ENCODE peak calls at places on chromosomes 2 and 18, in seven cellular contexts. One of them, this sample, is unnamed.

GRCh38 chr2:235820571-235820970 is 326.7 kb downstream of the AGAP1 start:
- DNase-seq in neuronal stem cell: no peak
- DNase-seq in mammary epithelial cell: peak; percentile 3
- DNase-seq in OCI-LY7: no peak
- DNase-seq in mesenchymal stem cell: no peak
- DNase-seq in K562: no peak
- DNase-seq in GM23338: no peak
- DNase-seq in this sample: no peak

GRCh38 chr18:9796933-9797549 is 88.7 kb upstream of the TXNDC2 start:
- DNase-seq in OCI-LY7: no peak
- DNase-seq in neuronal stem cell: no peak
- DNase-seq in mesenchymal stem cell: no peak
- DNase-seq in K562: no peak
- DNase-seq in mammary epithelial cell: no peak
- DNase-seq in GM23338: no peak
- DNase-seq in this sample: no peak

GRCh38 chr2:204669386-204669785 is 124.1 kb downstream of the PARD3B start:
- DNase-seq in K562: no peak
- DNase-seq in GM23338: no peak
- DNase-seq in mesenchymal stem cell: no peak
- DNase-seq in neuronal stem cell: no peak
- DNase-seq in mammary epithelial cell: no peak
- DNase-seq in OCI-LY7: no peak
- DNase-seq in this sample: no peak

GRCh38 chr18:12442946-12443345 is 35.2 kb downstream of the PRELID3A start:
- DNase-seq in OCI-LY7: no peak
- DNase-seq in GM23338: no peak
- DNase-seq in K562: no peak
- DNase-seq in mammary epithelial cell: peak; percentile 26
- DNase-seq in mesenchymal stem cell: peak; percentile 23
- DNase-seq in neuronal stem cell: no peak
- DNase-seq in this sample: no peak

GRCh38 chr2:51717318-51717717 is 685.4 kb upstream of the NRXN1 start:
- DNase-seq in K562: no peak
- DNase-seq in neuronal stem cell: no peak
- DNase-seq in GM23338: no peak
- DNase-seq in mammary epithelial cell: peak; percentile 27
- DNase-seq in mesenchymal stem cell: peak; percentile 93
- DNase-seq in OCI-LY7: no peak
- DNase-seq in this sample: no peak

GRCh38 chr2:241980193-241980592 is 110.7 kb downstream of the RTP5 start:
- DNase-seq in OCI-LY7: no peak
- DNase-seq in K562: no peak
- DNase-seq in neuronal stem cell: no peak
- DNase-seq in GM23338: no peak
- DNase-seq in mesenchymal stem cell: no peak
- DNase-seq in mammary epithelial cell: no peak
- DNase-seq in this sample: no peak

GRCh38 chr2:634670-635395 is 42.4 kb downstream of the TMEM18 start:
- DNase-seq in K562: no peak
- DNase-seq in GM23338: no peak
- DNase-seq in mesenchymal stem cell: no peak
- DNase-seq in mammary epithelial cell: no peak
- DNase-seq in neuronal stem cell: no peak
- DNase-seq in OCI-LY7: no peak
- DNase-seq in this sample: no peak

GRCh38 chr18:79645291-79645983 is 34.2 kb upstream of the CTDP1 start:
- DNase-seq in K562: no peak
- DNase-seq in GM23338: no peak
- DNase-seq in neuronal stem cell: no peak
- DNase-seq in mammary epithelial cell: no peak
- DNase-seq in OCI-LY7: no peak
- DNase-seq in mesenchymal stem cell: no peak
- DNase-seq in this sample: no peak

GRCh38 chr18:74652392-74652988 is 54.8 kb downstream of the ZNF407 start:
- DNase-seq in mesenchymal stem cell: peak; percentile 63
- DNase-seq in OCI-LY7: peak; percentile 43
- DNase-seq in neuronal stem cell: peak; percentile 18
- DNase-seq in GM23338: peak; percentile 72
- DNase-seq in K562: peak; percentile 12
- DNase-seq in mammary epithelial cell: peak; percentile 19
- DNase-seq in this sample: no peak

GRCh38 chr2:157480182-157480961 is 36.5 kb upstream of the CYTIP start:
- DNase-seq in mammary epithelial cell: peak; percentile 40
- DNase-seq in neuronal stem cell: no peak
- DNase-seq in GM23338: no peak
- DNase-seq in mesenchymal stem cell: peak; percentile 14
- DNase-seq in OCI-LY7: no peak
- DNase-seq in K562: no peak
- DNase-seq in this sample: no peak

GRCh38 chr18:59536181-59536580 is 161.0 kb downstream of the CCBE1 start:
- DNase-seq in neuronal stem cell: no peak
- DNase-seq in OCI-LY7: no peak
- DNase-seq in K562: no peak
- DNase-seq in GM23338: no peak
- DNase-seq in mesenchymal stem cell: no peak
- DNase-seq in mammary epithelial cell: no peak
- DNase-seq in this sample: no peak

GRCh38 chr18:62937065-62937464 is 221.7 kb downstream of the PHLPP1 start:
- DNase-seq in mammary epithelial cell: no peak
- DNase-seq in neuronal stem cell: no peak
- DNase-seq in mesenchymal stem cell: peak; percentile 47
- DNase-seq in K562: no peak
- DNase-seq in GM23338: no peak
- DNase-seq in OCI-LY7: no peak
- DNase-seq in this sample: no peak

GRCh38 chr18:10490401-10491289 is 35.2 kb upstream of the NAPG start:
- DNase-seq in K562: peak; percentile 33
- DNase-seq in GM23338: peak; percentile 59
- DNase-seq in mammary epithelial cell: no peak
- DNase-seq in OCI-LY7: peak; percentile 95
- DNase-seq in neuronal stem cell: no peak
- DNase-seq in mesenchymal stem cell: no peak
- DNase-seq in this sample: no peak

GRCh38 chr2:234341332-234341985 is 155.4 kb downstream of the ARL4C start:
- DNase-seq in GM23338: peak; percentile 25
- DNase-seq in OCI-LY7: no peak
- DNase-seq in mammary epithelial cell: no peak
- DNase-seq in mesenchymal stem cell: no peak
- DNase-seq in neuronal stem cell: no peak
- DNase-seq in K562: no peak
- DNase-seq in this sample: no peak

GRCh38 chr2:14634223-14634884 is 1.8 kb downstream of the LRATD1 start:
- DNase-seq in K562: peak; percentile 41
- DNase-seq in neuronal stem cell: peak; percentile 78
- DNase-seq in OCI-LY7: no peak
- DNase-seq in mesenchymal stem cell: peak; percentile 49
- DNase-seq in mammary epithelial cell: peak; percentile 86
- DNase-seq in GM23338: peak; percentile 89
- DNase-seq in this sample: no peak

GRCh38 chr2:149258531-149258930 is 71.9 kb upstream of the LYPD6 start:
- DNase-seq in GM23338: peak; percentile 38
- DNase-seq in OCI-LY7: no peak
- DNase-seq in mesenchymal stem cell: no peak
- DNase-seq in neuronal stem cell: no peak
- DNase-seq in mammary epithelial cell: no peak
- DNase-seq in K562: no peak
- DNase-seq in this sample: no peak

GRCh38 chr2:126976721-126977328 is 78.1 kb downstream of the TEX51 start:
- DNase-seq in neuronal stem cell: no peak
- DNase-seq in K562: no peak
- DNase-seq in mesenchymal stem cell: no peak
- DNase-seq in OCI-LY7: no peak
- DNase-seq in mammary epithelial cell: no peak
- DNase-seq in GM23338: no peak
- DNase-seq in this sample: no peak

GRCh38 chr2:654896-655295 is 22.3 kb downstream of the TMEM18 start:
- DNase-seq in OCI-LY7: no peak
- DNase-seq in mammary epithelial cell: no peak
- DNase-seq in K562: no peak
- DNase-seq in GM23338: no peak
- DNase-seq in neuronal stem cell: no peak
- DNase-seq in mesenchymal stem cell: no peak
- DNase-seq in this sample: no peak

GRCh38 chr2:208511016-208511415 is 104.4 kb downstream of the PTH2R start:
- DNase-seq in mesenchymal stem cell: no peak
- DNase-seq in OCI-LY7: no peak
- DNase-seq in mammary epithelial cell: no peak
- DNase-seq in K562: no peak
- DNase-seq in GM23338: no peak
- DNase-seq in neuronal stem cell: no peak
- DNase-seq in this sample: no peak

GRCh38 chr2:219521066-219521880 is 7.0 kb downstream of the ASIC4 start:
- DNase-seq in neuronal stem cell: no peak
- DNase-seq in OCI-LY7: no peak
- DNase-seq in K562: peak; percentile 70
- DNase-seq in mammary epithelial cell: no peak
- DNase-seq in mesenchymal stem cell: peak; percentile 65
- DNase-seq in GM23338: peak; percentile 88
- DNase-seq in this sample: no peak

GRCh38 chr2:236858661-236859060 is 227.0 kb upstream of the COPS8 start:
- DNase-seq in GM23338: no peak
- DNase-seq in neuronal stem cell: no peak
- DNase-seq in mesenchymal stem cell: no peak
- DNase-seq in K562: no peak
- DNase-seq in mammary epithelial cell: no peak
- DNase-seq in OCI-LY7: no peak
- DNase-seq in this sample: no peak

GRCh38 chr2:51960846-51961335 is 929.0 kb upstream of the NRXN1 start:
- DNase-seq in mammary epithelial cell: peak; percentile 39
- DNase-seq in OCI-LY7: no peak
- DNase-seq in neuronal stem cell: no peak
- DNase-seq in K562: no peak
- DNase-seq in mesenchymal stem cell: no peak
- DNase-seq in GM23338: no peak
- DNase-seq in this sample: no peak

GRCh38 chr18:55763298-55763697 is 175.3 kb upstream of the TCF4 start:
- DNase-seq in neuronal stem cell: no peak
- DNase-seq in mesenchymal stem cell: peak; percentile 47
- DNase-seq in K562: no peak
- DNase-seq in mammary epithelial cell: peak; percentile 72
- DNase-seq in GM23338: no peak
- DNase-seq in OCI-LY7: no peak
- DNase-seq in this sample: peak; percentile 28

GRCh38 chr2:173205375-173205774 is 129.7 kb downstream of the MAP3K20 start:
- DNase-seq in mesenchymal stem cell: no peak
- DNase-seq in K562: no peak
- DNase-seq in OCI-LY7: no peak
- DNase-seq in neuronal stem cell: no peak
- DNase-seq in mammary epithelial cell: no peak
- DNase-seq in GM23338: no peak
- DNase-seq in this sample: no peak

GRCh38 chr2:179440642-179441251 is 176.1 kb upstream of the SESTD1 start:
- DNase-seq in mesenchymal stem cell: peak; percentile 50
- DNase-seq in K562: peak; percentile 16
- DNase-seq in GM23338: peak; percentile 78
- DNase-seq in neuronal stem cell: no peak
- DNase-seq in OCI-LY7: peak; percentile 57
- DNase-seq in mammary epithelial cell: no peak
- DNase-seq in this sample: no peak

GRCh38 chr2:240494194-240494793 is 58.8 kb downstream of the GPC1 start:
- DNase-seq in mammary epithelial cell: no peak
- DNase-seq in K562: no peak
- DNase-seq in mesenchymal stem cell: no peak
- DNase-seq in GM23338: no peak
- DNase-seq in OCI-LY7: no peak
- DNase-seq in neuronal stem cell: no peak
- DNase-seq in this sample: no peak

GRCh38 chr18:24368749-24369148 is 28.9 kb downstream of the OSBPL1A start:
- DNase-seq in mesenchymal stem cell: no peak
- DNase-seq in OCI-LY7: no peak
- DNase-seq in mammary epithelial cell: peak; percentile 42
- DNase-seq in neuronal stem cell: no peak
- DNase-seq in K562: no peak
- DNase-seq in GM23338: no peak
- DNase-seq in this sample: peak; percentile 26

GRCh38 chr18:26989842-26990241 is 124.3 kb upstream of the AQP4 start:
- DNase-seq in OCI-LY7: no peak
- DNase-seq in mesenchymal stem cell: no peak
- DNase-seq in GM23338: no peak
- DNase-seq in neuronal stem cell: no peak
- DNase-seq in K562: no peak
- DNase-seq in mammary epithelial cell: no peak
- DNase-seq in this sample: no peak

GRCh38 chr18:26992920-26993319 is 127.4 kb upstream of the AQP4 start:
- DNase-seq in mesenchymal stem cell: no peak
- DNase-seq in K562: no peak
- DNase-seq in mammary epithelial cell: no peak
- DNase-seq in OCI-LY7: no peak
- DNase-seq in neuronal stem cell: no peak
- DNase-seq in GM23338: no peak
- DNase-seq in this sample: no peak

DNA sequence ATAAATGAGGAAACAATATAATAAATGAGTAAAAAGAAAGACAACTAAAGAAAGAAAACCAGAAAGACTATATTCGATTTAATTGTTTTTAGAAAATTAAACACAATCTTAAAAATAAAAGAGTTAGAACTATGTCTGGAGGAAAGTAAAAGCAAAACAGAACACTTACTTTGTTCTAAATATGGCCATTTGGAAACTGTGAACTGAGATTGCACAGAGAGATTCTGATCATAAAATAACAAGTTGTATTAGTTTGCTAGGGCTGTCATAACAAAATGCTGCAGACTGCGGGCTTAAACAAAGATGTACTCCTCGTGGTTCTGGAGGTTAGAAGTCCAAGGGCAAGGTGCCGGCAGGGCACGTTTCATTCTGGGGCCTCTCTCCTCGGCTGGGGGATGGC is 128.1 kb upstream of the AQP4 start:
- DNase-seq in mesenchymal stem cell: no peak
- DNase-seq in K562: no peak
- DNase-seq in GM23338: no peak
- DNase-seq in neuronal stem cell: no peak
- DNase-seq in mammary epithelial cell: no peak
- DNase-seq in OCI-LY7: no peak
- DNase-seq in this sample: no peak
- H2AFZ ChIP-seq in mesenchymal stem cell: no peak overlapping the region
- H2AFZ ChIP-seq in K562: no peak overlapping the region
- H2AFZ ChIP-seq in GM23338: no peak overlapping the region
- H2AFZ ChIP-seq in neuronal stem cell: peak overlapping the region; percentile 40
- H2AFZ ChIP-seq in mammary epithelial cell: no peak overlapping the region
- H2AFZ ChIP-seq in OCI-LY7: no peak overlapping the region
- H2AFZ ChIP-seq in this sample: no peak overlapping the region

GRCh38 chr2:224608104-224608503 is 22.9 kb upstream of the CUL3 start:
- DNase-seq in neuronal stem cell: no peak
- DNase-seq in OCI-LY7: no peak
- DNase-seq in mesenchymal stem cell: no peak
- DNase-seq in K562: no peak
- DNase-seq in mammary epithelial cell: no peak
- DNase-seq in GM23338: no peak
- DNase-seq in this sample: no peak
- H2AFZ ChIP-seq in neuronal stem cell: peak overlapping the region; percentile 10
- H2AFZ ChIP-seq in OCI-LY7: peak overlapping the region; percentile 38
- H2AFZ ChIP-seq in mesenchymal stem cell: no peak overlapping the region
- H2AFZ ChIP-seq in K562: no peak overlapping the region
- H2AFZ ChIP-seq in mammary epithelial cell: no peak overlapping the region
- H2AFZ ChIP-seq in GM23338: no peak overlapping the region
- H2AFZ ChIP-seq in this sample: no peak overlapping the region

GRCh38 chr2:84882415-84882738 is 1.5 kb upstream of the TRABD2A start:
- DNase-seq in GM23338: no peak
- DNase-seq in OCI-LY7: no peak
- DNase-seq in mesenchymal stem cell: no peak
- DNase-seq in neuronal stem cell: no peak
- DNase-seq in mammary epithelial cell: no peak
- DNase-seq in K562: no peak
- DNase-seq in this sample: no peak
- H2AFZ ChIP-seq in GM23338: no peak overlapping the region
- H2AFZ ChIP-seq in OCI-LY7: peak overlapping the region; percentile 88
- H2AFZ ChIP-seq in mesenchymal stem cell: no peak overlapping the region
- H2AFZ ChIP-seq in neuronal stem cell: no peak overlapping the region
- H2AFZ ChIP-seq in mammary epithelial cell: no peak overlapping the region
- H2AFZ ChIP-seq in K562: no peak overlapping the region
- H2AFZ ChIP-seq in this sample: no peak overlapping the region

GRCh38 chr18:61606068-61606660 is 272.9 kb downstream of the CDH20 start:
- DNase-seq in OCI-LY7: no peak
- DNase-seq in mammary epithelial cell: peak; percentile 45
- DNase-seq in neuronal stem cell: peak; percentile 65
- DNase-seq in GM23338: peak; percentile 74
- DNase-seq in mesenchymal stem cell: peak; percentile 80
- DNase-seq in K562: no peak
- DNase-seq in this sample: no peak
- H2AFZ ChIP-seq in OCI-LY7: no peak overlapping the region
- H2AFZ ChIP-seq in mammary epithelial cell: peak overlapping the region; percentile 77
- H2AFZ ChIP-seq in neuronal stem cell: peak overlapping the region; percentile 90
- H2AFZ ChIP-seq in GM23338: no peak overlapping the region
- H2AFZ ChIP-seq in mesenchymal stem cell: no peak overlapping the region
- H2AFZ ChIP-seq in K562: peak overlapping the region; percentile 48
- H2AFZ ChIP-seq in this sample: peak overlapping the region; percentile 50